ENCODE peak calls at places on chromosomes 4 and X, in five cellular contexts. F, A, I, V and X are unnamed samples.

GRCh38 chr4:48943387-48943786 is 36.8 kb upstream of the OCIAD2 start:
- DNase-seq in F (no peak), A (no peak), I (no peak), V (no peak), X (no peak)

GRCh38 chr4:106266201-106266600 is 49.8 kb downstream of the TBCK start:
- DNase-seq in F (no peak), A (peak; percentile 19), I (no peak), V (no peak), X (no peak)

GRCh38 chrX:115345654-115346014 is 56.1 kb downstream of the LUZP4 start:
- DNase-seq in F (no peak), A (no peak), I (no peak), V (no peak), X (no peak)

GRCh38 chrX:24760601-24761000 is 66.9 kb downstream of the POLA1 start:
- DNase-seq in F (no peak), A (no peak), I (no peak), V (no peak), X (no peak)

GRCh38 chr4:4549534-4549933 is 7.7 kb upstream of the STX18 start:
- DNase-seq in F (no peak), A (no peak), I (no peak), V (no peak), X (no peak)

GRCh38 chrX:71302461-71303213 is 1.1 kb downstream of the ITGB1BP2 start:
- DNase-seq in F (no peak), A (no peak), I (no peak), V (no peak), X (no peak)

GRCh38 chrX:56783996-56784620 is 55.1 kb downstream of the NBDY start:
- DNase-seq in F (no peak), A (no peak), I (no peak), V (no peak), X (no peak)

GRCh38 chr4:67615119-67615518 is 56.6 kb downstream of the STAP1 start:
- DNase-seq in F (no peak), A (no peak), I (no peak), V (no peak), X (no peak)

GRCh38 chrX:68238568-68238967 is 194.7 kb downstream of the OPHN1 start:
- DNase-seq in F (no peak), A (no peak), I (no peak), V (no peak), X (no peak)